ENCODE peak calls at places on chromosome 20, in five cellular contexts. One of them, this sample, is unnamed.

GRCh38 chr20:263701-264100 is 6.2 kb downstream of the DEFB132 start:
- DNase-seq in fibroblast of lung: no peak
- DNase-seq in A549: no peak
- DNase-seq in nephron progenitor cell: no peak
- DNase-seq in GM23248: no peak
- DNase-seq in this sample: no peak

GRCh38 chr20:62639765-62640164 is 2.5 kb upstream of the SLCO4A1 start:
- DNase-seq in A549: no peak
- DNase-seq in nephron progenitor cell: no peak
- DNase-seq in fibroblast of lung: no peak
- DNase-seq in GM23248: no peak
- DNase-seq in this sample: no peak

GRCh38 chr20:57469418-57470211 is 55.3 kb downstream of the CTCFL start:
- DNase-seq in GM23248: no peak
- DNase-seq in fibroblast of lung: no peak
- DNase-seq in nephron progenitor cell: peak; percentile 38
- DNase-seq in A549: no peak
- DNase-seq in this sample: no peak

GRCh38 chr20:25297141-25297905 is 49.4 kb downstream of the PYGB start:
- DNase-seq in nephron progenitor cell: no peak
- DNase-seq in A549: no peak
- DNase-seq in GM23248: no peak
- DNase-seq in fibroblast of lung: no peak
- DNase-seq in this sample: no peak

GRCh38 chr20:59210186-59210585 is 46.6 kb downstream of the ZNF831 start:
- DNase-seq in A549: no peak
- DNase-seq in fibroblast of lung: no peak
- DNase-seq in nephron progenitor cell: no peak
- DNase-seq in GM23248: no peak
- DNase-seq in this sample: no peak

GRCh38 chr20:45306431-45306982 is at the start of gene RBPJL:
- DNase-seq in nephron progenitor cell: peak; percentile 64
- DNase-seq in GM23248: peak; percentile 37
- DNase-seq in fibroblast of lung: no peak
- DNase-seq in A549: no peak
- DNase-seq in this sample: no peak

GRCh38 chr20:5691918-5692618 is 58.1 kb upstream of the SHLD1 start:
- DNase-seq in nephron progenitor cell: peak; percentile 22
- DNase-seq in A549: no peak
- DNase-seq in fibroblast of lung: no peak
- DNase-seq in GM23248: no peak
- DNase-seq in this sample: no peak

GRCh38 chr20:38673731-38674177 is 50.5 kb upstream of the SLC32A1 start:
- DNase-seq in A549: no peak
- DNase-seq in GM23248: peak; percentile 41
- DNase-seq in nephron progenitor cell: peak; percentile 27
- DNase-seq in fibroblast of lung: no peak
- DNase-seq in this sample: no peak

GRCh38 chr20:32188376-32189122 is 19.0 kb downstream of the PLAGL2 start:
- DNase-seq in A549: no peak
- DNase-seq in GM23248: no peak
- DNase-seq in fibroblast of lung: no peak
- DNase-seq in nephron progenitor cell: no peak
- DNase-seq in this sample: no peak

GRCh38 chr20:62210496-62210855 is 9.6 kb downstream of the HRH3 start:
- DNase-seq in GM23248: no peak
- DNase-seq in A549: no peak
- DNase-seq in fibroblast of lung: no peak
- DNase-seq in nephron progenitor cell: no peak
- DNase-seq in this sample: no peak

GRCh38 chr20:61673152-61673551 is 392.5 kb downstream of the TAF4 start:
- DNase-seq in GM23248: no peak
- DNase-seq in nephron progenitor cell: no peak
- DNase-seq in fibroblast of lung: no peak
- DNase-seq in A549: no peak
- DNase-seq in this sample: no peak

GRCh38 chr20:23251779-23252178 is 98.8 kb upstream of the NXT1 start:
- DNase-seq in A549: no peak
- DNase-seq in fibroblast of lung: no peak
- DNase-seq in nephron progenitor cell: no peak
- DNase-seq in GM23248: no peak
- DNase-seq in this sample: no peak

GRCh38 chr20:49424536-49424935 is 57.9 kb downstream of the KCNB1 start:
- DNase-seq in A549: no peak
- DNase-seq in GM23248: peak; percentile 15
- DNase-seq in fibroblast of lung: no peak
- DNase-seq in nephron progenitor cell: peak; percentile 33
- DNase-seq in this sample: peak; percentile 7

GRCh38 chr20:22815584-22815983 is 219.5 kb upstream of the SSTR4 start:
- DNase-seq in GM23248: no peak
- DNase-seq in nephron progenitor cell: no peak
- DNase-seq in A549: no peak
- DNase-seq in fibroblast of lung: no peak
- DNase-seq in this sample: no peak

GRCh38 chr20:46070215-46070910 is 19.4 kb downstream of the NCOA5 start:
- DNase-seq in fibroblast of lung: peak; percentile 40
- DNase-seq in nephron progenitor cell: no peak
- DNase-seq in GM23248: peak; percentile 69
- DNase-seq in A549: no peak
- DNase-seq in this sample: peak; percentile 66

GRCh38 chr20:3818155-3819151 is 1.9 kb upstream of the AP5S1 start:
- DNase-seq in nephron progenitor cell: peak; percentile 68
- DNase-seq in A549: peak; percentile 93
- DNase-seq in fibroblast of lung: peak; percentile 82
- DNase-seq in GM23248: peak; percentile 91
- DNase-seq in this sample: peak; percentile 80

GRCh38 chr20:47533518-47534062 is 31.9 kb downstream of the NCOA3 start:
- DNase-seq in GM23248: no peak
- DNase-seq in fibroblast of lung: no peak
- DNase-seq in A549: no peak
- DNase-seq in nephron progenitor cell: no peak
- DNase-seq in this sample: no peak

GRCh38 chr20:49801882-49802281 is 10.7 kb upstream of the SLC9A8 start:
- DNase-seq in GM23248: no peak
- DNase-seq in fibroblast of lung: no peak
- DNase-seq in nephron progenitor cell: no peak
- DNase-seq in A549: no peak
- DNase-seq in this sample: no peak

GRCh38 chr20:56759741-56760278 is 130.7 kb downstream of the TFAP2C start:
- DNase-seq in A549: no peak
- DNase-seq in fibroblast of lung: no peak
- DNase-seq in nephron progenitor cell: no peak
- DNase-seq in GM23248: no peak
- DNase-seq in this sample: no peak

GRCh38 chr20:16438100-16438499 is 135.1 kb downstream of the KIF16B start:
- DNase-seq in fibroblast of lung: no peak
- DNase-seq in A549: no peak
- DNase-seq in GM23248: no peak
- DNase-seq in nephron progenitor cell: no peak
- DNase-seq in this sample: no peak

GRCh38 chr20:43914697-43915208 is at the start of gene TOX2:
- DNase-seq in fibroblast of lung: peak; percentile 49
- DNase-seq in GM23248: peak; percentile 73
- DNase-seq in A549: peak; percentile 21
- DNase-seq in nephron progenitor cell: peak; percentile 83
- DNase-seq in this sample: peak; percentile 51

GRCh38 chr20:1468117-1468624 is 1.5 kb upstream of the NSFL1C start:
- DNase-seq in GM23248: no peak
- DNase-seq in nephron progenitor cell: no peak
- DNase-seq in fibroblast of lung: no peak
- DNase-seq in A549: no peak
- DNase-seq in this sample: no peak

GRCh38 chr20:45187693-45188092 is 13.0 kb downstream of the PI3 start:
- DNase-seq in A549: no peak
- DNase-seq in nephron progenitor cell: no peak
- DNase-seq in fibroblast of lung: no peak
- DNase-seq in GM23248: no peak
- DNase-seq in this sample: no peak

GRCh38 chr20:47915495-47915894 is 130.2 kb upstream of the SULF2 start:
- DNase-seq in A549: no peak
- DNase-seq in GM23248: no peak
- DNase-seq in fibroblast of lung: no peak
- DNase-seq in nephron progenitor cell: no peak
- DNase-seq in this sample: no peak

GRCh38 chr20:59811681-59812171 is 121.7 kb downstream of the SYCP2 start:
- DNase-seq in nephron progenitor cell: no peak
- DNase-seq in fibroblast of lung: no peak
- DNase-seq in A549: no peak
- DNase-seq in GM23248: no peak
- DNase-seq in this sample: no peak

GRCh38 chr20:17985388-17986018 is 16.7 kb downstream of the MGME1 start:
- DNase-seq in GM23248: no peak
- DNase-seq in fibroblast of lung: no peak
- DNase-seq in nephron progenitor cell: no peak
- DNase-seq in A549: no peak
- DNase-seq in this sample: no peak

GRCh38 chr20:34579936-34580587 is 21.5 kb downstream of the MAP1LC3A start:
- DNase-seq in fibroblast of lung: no peak
- DNase-seq in GM23248: peak; percentile 50
- DNase-seq in nephron progenitor cell: no peak
- DNase-seq in A549: no peak
- DNase-seq in this sample: peak; percentile 49

GRCh38 chr20:10260316-10260715 is 41.7 kb downstream of the SNAP25 start:
- DNase-seq in fibroblast of lung: no peak
- DNase-seq in nephron progenitor cell: no peak
- DNase-seq in A549: peak; percentile 65
- DNase-seq in GM23248: no peak
- DNase-seq in this sample: no peak

GRCh38 chr20:31909253-31910070 is 39.0 kb downstream of the TTLL9 start:
- DNase-seq in fibroblast of lung: no peak
- DNase-seq in A549: no peak
- DNase-seq in nephron progenitor cell: no peak
- DNase-seq in GM23248: no peak
- DNase-seq in this sample: no peak

GRCh38 chr20:2038161-2038560 is 44.3 kb upstream of the PDYN start:
- DNase-seq in GM23248: no peak
- DNase-seq in nephron progenitor cell: no peak
- DNase-seq in fibroblast of lung: no peak
- DNase-seq in A549: no peak
- DNase-seq in this sample: no peak

GRCh38 chr20:3923818-3924217 is 34.6 kb downstream of the PANK2 start:
- DNase-seq in A549: no peak
- DNase-seq in fibroblast of lung: peak; percentile 49
- DNase-seq in nephron progenitor cell: no peak
- DNase-seq in GM23248: peak; percentile 82
- DNase-seq in this sample: peak; percentile 48

GRCh38 chr20:58719971-58720371 is 27.4 kb downstream of the NPEPL1 start:
- DNase-seq in GM23248: no peak
- DNase-seq in fibroblast of lung: no peak
- DNase-seq in nephron progenitor cell: no peak
- DNase-seq in A549: no peak
- DNase-seq in this sample: no peak

This sample was measured in AG10803.